ENCODE peak calls at places on chromosomes 5 and 9, in seven cellular contexts. One of them, this sample, is unnamed. For H3K36me3 and H3K27me3, the result is how much of the 10 kb centered on the place peaks cover.

GRCh38 chr5:67303356-67303755 is 106.8 kb upstream of the CD180 start:
- DNase-seq in breast epithelium: no peak
- DNase-seq in thoracic aorta: no peak
- DNase-seq in brain microvascular endothelial cell: peak
- DNase-seq in PC-9: no peak
- DNase-seq in heart left ventricle: no peak
- DNase-seq in GM23248: peak
- DNase-seq in this sample: no peak

GRCh38 chr9:16241231-16241630 is 629.2 kb downstream of the BNC2 start:
- DNase-seq in GM23248: peak
- DNase-seq in heart left ventricle: no peak
- DNase-seq in breast epithelium: no peak
- DNase-seq in brain microvascular endothelial cell: peak
- DNase-seq in thoracic aorta: no peak
- DNase-seq in PC-9: no peak
- DNase-seq in this sample: no peak

GRCh38 chr5:17439956-17440355 is 58.1 kb upstream of the TAF11L2 start:
- DNase-seq in thoracic aorta: no peak
- DNase-seq in GM23248: no peak
- DNase-seq in PC-9: no peak
- DNase-seq in brain microvascular endothelial cell: no peak
- DNase-seq in breast epithelium: no peak
- DNase-seq in heart left ventricle: no peak
- DNase-seq in this sample: no peak

GRCh38 chr9:92635760-92636159 is 34.2 kb downstream of the IPPK start:
- DNase-seq in thoracic aorta: no peak
- DNase-seq in breast epithelium: no peak
- DNase-seq in heart left ventricle: no peak
- DNase-seq in GM23248: no peak
- DNase-seq in brain microvascular endothelial cell: no peak
- DNase-seq in PC-9: no peak
- DNase-seq in this sample: no peak

GRCh38 chr5:103800728-103801127 is 238.1 kb upstream of the NUDT12 start:
- DNase-seq in breast epithelium: no peak
- DNase-seq in thoracic aorta: no peak
- DNase-seq in brain microvascular endothelial cell: no peak
- DNase-seq in PC-9: no peak
- DNase-seq in GM23248: no peak
- DNase-seq in heart left ventricle: no peak
- DNase-seq in this sample: no peak

GRCh38 chr5:44048268-44048984 is 340.8 kb downstream of the FGF10 start:
- DNase-seq in GM23248: peak
- DNase-seq in brain microvascular endothelial cell: no peak
- DNase-seq in heart left ventricle: no peak
- DNase-seq in PC-9: no peak
- DNase-seq in thoracic aorta: no peak
- DNase-seq in breast epithelium: no peak
- DNase-seq in this sample: no peak

GRCh38 chr5:109329296-109330252 is 80.2 kb downstream of the PJA2 start:
- DNase-seq in heart left ventricle: no peak
- DNase-seq in thoracic aorta: no peak
- DNase-seq in PC-9: no peak
- DNase-seq in breast epithelium: no peak
- DNase-seq in brain microvascular endothelial cell: peak
- DNase-seq in GM23248: peak
- DNase-seq in this sample: no peak

GRCh38 chr5:157215826-157216167 is 35.2 kb downstream of the ITK start:
- DNase-seq in heart left ventricle: no peak
- DNase-seq in GM23248: no peak
- DNase-seq in thoracic aorta: no peak
- DNase-seq in brain microvascular endothelial cell: no peak
- DNase-seq in PC-9: no peak
- DNase-seq in breast epithelium: no peak
- DNase-seq in this sample: no peak

GRCh38 chr5:15500326-15500958 is 462 bp downstream of the FBXL7 start:
- DNase-seq in PC-9: no peak
- DNase-seq in heart left ventricle: peak
- DNase-seq in thoracic aorta: peak
- DNase-seq in brain microvascular endothelial cell: peak
- DNase-seq in GM23248: peak
- DNase-seq in breast epithelium: no peak
- DNase-seq in this sample: peak

GRCh38 chr9:99299214-99300102 is 77.4 kb downstream of the SEC61B start:
- DNase-seq in GM23248: peak
- DNase-seq in thoracic aorta: no peak
- DNase-seq in breast epithelium: no peak
- DNase-seq in heart left ventricle: no peak
- DNase-seq in brain microvascular endothelial cell: peak
- DNase-seq in PC-9: no peak
- DNase-seq in this sample: no peak

GRCh38 chr9:9112001-9112725 is 1312.6 kb upstream of the DMAC1 start:
- DNase-seq in brain microvascular endothelial cell: no peak
- DNase-seq in PC-9: no peak
- DNase-seq in thoracic aorta: no peak
- DNase-seq in GM23248: no peak
- DNase-seq in breast epithelium: no peak
- DNase-seq in heart left ventricle: no peak
- DNase-seq in this sample: no peak

GRCh38 chr9:124137009-124137943 is 120.5 kb upstream of the NEK6 start:
- DNase-seq in brain microvascular endothelial cell: no peak
- DNase-seq in GM23248: peak
- DNase-seq in PC-9: no peak
- DNase-seq in thoracic aorta: no peak
- DNase-seq in heart left ventricle: no peak
- DNase-seq in breast epithelium: no peak
- DNase-seq in this sample: no peak

GRCh38 chr5:151571270-151572173 is 19.6 kb downstream of the FAT2 start:
- DNase-seq in breast epithelium: no peak
- DNase-seq in PC-9: no peak
- DNase-seq in GM23248: no peak
- DNase-seq in thoracic aorta: no peak
- DNase-seq in brain microvascular endothelial cell: no peak
- DNase-seq in heart left ventricle: no peak
- DNase-seq in this sample: no peak

GRCh38 chr5:176810084-176810597 is at the start of gene UNC5A:
- DNase-seq in brain microvascular endothelial cell: peak
- DNase-seq in GM23248: no peak
- DNase-seq in breast epithelium: no peak
- DNase-seq in thoracic aorta: no peak
- DNase-seq in PC-9: peak
- DNase-seq in heart left ventricle: no peak
- DNase-seq in this sample: peak

GRCh38 chr9:121902483-121903135 is 190.5 kb downstream of the TTLL11 start:
- DNase-seq in heart left ventricle: no peak
- DNase-seq in breast epithelium: no peak
- DNase-seq in brain microvascular endothelial cell: peak
- DNase-seq in GM23248: peak
- DNase-seq in PC-9: no peak
- DNase-seq in thoracic aorta: no peak
- DNase-seq in this sample: no peak

GRCh38 chr5:167392252-167392651 is 899.2 kb upstream of the WWC1 start:
- DNase-seq in heart left ventricle: no peak
- DNase-seq in brain microvascular endothelial cell: no peak
- DNase-seq in GM23248: no peak
- DNase-seq in PC-9: no peak
- DNase-seq in thoracic aorta: no peak
- DNase-seq in breast epithelium: no peak
- DNase-seq in this sample: no peak

GRCh38 chr5:38466444-38467189 is 89.8 kb downstream of the LIFR start:
- DNase-seq in PC-9: no peak
- DNase-seq in heart left ventricle: peak
- DNase-seq in thoracic aorta: no peak
- DNase-seq in GM23248: peak
- DNase-seq in breast epithelium: no peak
- DNase-seq in brain microvascular endothelial cell: peak
- DNase-seq in this sample: peak

GRCh38 chr9:87516222-87516930 is 18.7 kb downstream of the DAPK1 start:
- DNase-seq in heart left ventricle: peak
- DNase-seq in PC-9: peak
- DNase-seq in GM23248: peak
- DNase-seq in brain microvascular endothelial cell: peak
- DNase-seq in breast epithelium: no peak
- DNase-seq in thoracic aorta: no peak
- DNase-seq in this sample: no peak

GRCh38 chr5:179168636-179169035 is 108.5 kb downstream of the ZNF354C start:
- DNase-seq in PC-9: no peak
- DNase-seq in breast epithelium: no peak
- DNase-seq in thoracic aorta: no peak
- DNase-seq in GM23248: no peak
- DNase-seq in heart left ventricle: peak
- DNase-seq in brain microvascular endothelial cell: no peak
- DNase-seq in this sample: no peak

GRCh38 chr9:73269430-73270101 is 117.9 kb downstream of the ANXA1 start:
- DNase-seq in GM23248: peak
- DNase-seq in heart left ventricle: no peak
- DNase-seq in thoracic aorta: no peak
- DNase-seq in brain microvascular endothelial cell: no peak
- DNase-seq in PC-9: no peak
- DNase-seq in breast epithelium: no peak
- DNase-seq in this sample: no peak

DNA sequence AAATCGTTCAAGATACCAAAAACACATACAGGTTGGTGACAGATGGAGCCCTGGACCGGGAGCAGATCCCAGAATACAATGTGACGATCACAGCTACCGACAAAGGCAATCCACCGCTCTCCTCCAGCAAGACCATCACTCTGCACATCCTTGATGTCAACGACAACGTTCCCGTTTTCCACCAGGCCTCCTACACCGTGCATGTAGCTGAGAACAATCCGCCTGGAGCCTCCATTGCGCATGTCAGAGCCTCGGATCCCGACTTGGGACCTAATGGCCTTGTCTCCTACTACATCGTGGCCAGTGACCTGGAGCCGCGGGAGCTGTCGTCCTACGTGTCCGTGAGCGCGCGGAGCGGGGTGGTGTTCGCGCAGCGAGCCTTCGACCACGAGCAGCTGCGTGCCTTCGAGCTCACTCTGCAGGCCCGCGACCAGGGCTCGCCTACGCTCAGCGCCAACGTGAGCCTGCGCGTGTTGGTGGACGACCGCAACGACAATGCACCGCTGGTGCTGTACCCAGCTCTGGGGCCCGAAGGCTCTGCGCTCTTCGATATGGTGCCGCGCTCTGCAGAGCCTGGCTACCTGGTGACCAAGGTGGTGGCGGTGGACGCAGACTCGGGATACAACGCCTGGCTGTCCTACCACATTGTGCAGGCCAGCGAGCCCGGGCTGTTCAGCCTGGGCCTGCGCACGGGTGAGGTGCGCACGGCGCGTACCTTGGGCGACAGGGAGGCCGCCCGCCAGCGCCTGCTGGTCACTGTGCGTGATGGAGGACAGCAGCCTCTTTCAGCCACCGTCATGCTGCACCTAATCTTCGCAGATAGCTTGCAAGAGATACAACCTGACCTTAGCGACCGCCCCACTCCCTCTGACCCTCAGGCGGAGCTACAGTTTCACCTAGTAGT is 1.8 kb downstream of the PCDHGB3 start:
- DNase-seq in heart left ventricle: no peak
- DNase-seq in breast epithelium: no peak
- DNase-seq in GM23248: no peak
- DNase-seq in PC-9: no peak
- DNase-seq in brain microvascular endothelial cell: no peak
- DNase-seq in thoracic aorta: no peak
- DNase-seq in this sample: no peak
- H3K4me3 ChIP-seq in heart left ventricle: no peak
- H3K4me3 ChIP-seq in breast epithelium: no peak
- H3K4me3 ChIP-seq in GM23248: no peak
- H3K4me3 ChIP-seq in PC-9: no peak
- H3K4me3 ChIP-seq in brain microvascular endothelial cell: no peak
- H3K4me3 ChIP-seq in thoracic aorta: peak
- H3K4me3 ChIP-seq in this sample: no peak

GRCh38 chr9:100440071-100440470 is 13.1 kb downstream of the MSANTD3 start:
- DNase-seq in heart left ventricle: no peak
- DNase-seq in thoracic aorta: no peak
- DNase-seq in brain microvascular endothelial cell: peak
- DNase-seq in PC-9: no peak
- DNase-seq in GM23248: peak
- DNase-seq in breast epithelium: no peak
- DNase-seq in this sample: no peak
- H3K36me3 ChIP-seq in heart left ventricle: under half
- H3K36me3 ChIP-seq in thoracic aorta: under half
- H3K36me3 ChIP-seq in brain microvascular endothelial cell: under half
- H3K36me3 ChIP-seq in PC-9: under half
- H3K36me3 ChIP-seq in GM23248: under half
- H3K36me3 ChIP-seq in breast epithelium: under half
- H3K36me3 ChIP-seq in this sample: under half

DNA sequence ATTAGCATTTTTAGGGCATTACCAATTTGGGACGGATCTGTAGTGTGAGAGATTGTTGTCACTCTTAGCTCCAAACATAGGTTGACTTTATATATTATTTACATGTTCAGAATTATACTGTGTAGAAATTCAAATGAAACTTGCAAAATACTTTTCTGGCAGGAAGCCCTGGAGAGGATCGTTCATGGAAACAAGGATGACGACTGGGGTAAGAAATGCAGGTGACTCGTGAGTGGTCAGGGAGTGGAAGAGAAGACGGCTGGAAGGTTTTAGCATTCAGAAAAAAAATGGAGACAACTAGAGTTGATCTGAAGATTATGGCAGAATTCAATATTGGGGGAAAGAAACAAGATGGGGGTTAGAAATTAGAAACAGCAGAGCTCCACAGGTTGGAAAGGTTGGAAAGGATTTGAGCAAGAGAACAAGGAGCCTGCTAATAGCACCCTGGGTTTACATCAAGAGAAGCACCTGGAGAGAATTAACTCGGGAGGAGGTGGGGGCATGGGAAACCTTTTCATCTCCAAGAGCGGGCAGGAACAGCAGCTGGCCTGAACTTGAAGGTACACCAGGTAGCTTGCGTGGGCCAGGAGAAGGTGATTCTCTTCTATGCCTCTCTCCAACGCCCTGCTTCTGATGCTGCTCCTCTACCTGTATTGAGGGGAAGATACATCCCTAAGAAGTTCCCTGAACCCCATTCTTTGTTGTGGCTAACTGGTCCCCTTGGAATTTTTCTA is 37.0 kb upstream of the GLRX start:
- DNase-seq in GM23248: peak
- DNase-seq in heart left ventricle: no peak
- DNase-seq in brain microvascular endothelial cell: peak
- DNase-seq in breast epithelium: no peak
- DNase-seq in PC-9: no peak
- DNase-seq in thoracic aorta: no peak
- DNase-seq in this sample: no peak
- H3K27me3 ChIP-seq in GM23248: under half
- H3K27me3 ChIP-seq in heart left ventricle: under half
- H3K27me3 ChIP-seq in brain microvascular endothelial cell: under half
- H3K27me3 ChIP-seq in breast epithelium: under half
- H3K27me3 ChIP-seq in PC-9: under half
- H3K27me3 ChIP-seq in thoracic aorta: under half
- H3K27me3 ChIP-seq in this sample: under half

DNA sequence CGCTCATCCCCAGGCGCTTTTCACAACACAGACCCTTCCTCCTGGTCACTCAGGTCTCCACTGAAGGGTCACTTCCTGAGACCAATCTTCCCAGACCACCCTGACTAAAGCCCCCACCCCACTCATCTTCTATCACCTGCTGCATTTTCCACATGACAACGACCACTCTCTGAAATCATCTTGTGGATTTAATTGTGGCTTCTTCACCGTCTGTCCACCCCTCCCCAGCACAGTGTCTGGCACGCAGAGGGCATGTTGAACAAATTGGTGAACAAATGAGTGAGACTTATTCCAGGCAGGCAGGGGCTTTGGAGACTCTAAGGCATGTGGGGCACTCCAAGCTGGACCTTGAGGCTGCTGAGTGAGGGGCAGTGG is 8.8 kb downstream of the BARX1 start:
- DNase-seq in breast epithelium: no peak
- DNase-seq in PC-9: no peak
- DNase-seq in thoracic aorta: no peak
- DNase-seq in GM23248: no peak
- DNase-seq in heart left ventricle: peak
- DNase-seq in brain microvascular endothelial cell: no peak
- DNase-seq in this sample: no peak
- H3K4me3 ChIP-seq in breast epithelium: peak
- H3K4me3 ChIP-seq in PC-9: no peak
- H3K4me3 ChIP-seq in thoracic aorta: peak
- H3K4me3 ChIP-seq in GM23248: no peak
- H3K4me3 ChIP-seq in heart left ventricle: no peak
- H3K4me3 ChIP-seq in brain microvascular endothelial cell: no peak
- H3K4me3 ChIP-seq in this sample: peak

This sample was measured in H7.